ENCODE peak calls at places on chromosomes 16 and 17, in six cellular contexts. One of them, this sample, is unnamed.

GRCh38 chr17:31425646-31426045 is 34.2 kb downstream of the RAB11FIP4 start:
- DNase-seq in mammary epithelial cell: no peak
- DNase-seq in AG04450: no peak
- DNase-seq in neural crest cell: no peak
- DNase-seq in cardiac fibroblast: no peak
- DNase-seq in right lobe of liver: no peak
- DNase-seq in this sample: peak

GRCh38 chr16:83631006-83631405 is 176.8 kb upstream of the HSBP1 start:
- DNase-seq in mammary epithelial cell: no peak
- DNase-seq in AG04450: no peak
- DNase-seq in neural crest cell: no peak
- DNase-seq in cardiac fibroblast: no peak
- DNase-seq in right lobe of liver: no peak
- DNase-seq in this sample: no peak

GRCh38 chr16:65772134-65772732 is 594.3 kb upstream of the CDH5 start:
- DNase-seq in mammary epithelial cell: no peak
- DNase-seq in AG04450: no peak
- DNase-seq in neural crest cell: no peak
- DNase-seq in cardiac fibroblast: no peak
- DNase-seq in right lobe of liver: no peak
- DNase-seq in this sample: no peak

GRCh38 chr16:23148513-23149266 is 562 bp downstream of the USP31 start:
- DNase-seq in mammary epithelial cell: peak
- DNase-seq in AG04450: no peak
- DNase-seq in neural crest cell: peak
- DNase-seq in cardiac fibroblast: peak
- DNase-seq in right lobe of liver: peak
- DNase-seq in this sample: peak

GRCh38 chr16:3175157-3176153 is 12.5 kb upstream of the OR1F1 start:
- DNase-seq in mammary epithelial cell: peak
- DNase-seq in AG04450: no peak
- DNase-seq in neural crest cell: peak
- DNase-seq in cardiac fibroblast: peak
- DNase-seq in right lobe of liver: no peak
- DNase-seq in this sample: peak

GRCh38 chr16:29148867-29149272 is 164.0 kb downstream of the LAT start:
- DNase-seq in mammary epithelial cell: no peak
- DNase-seq in AG04450: no peak
- DNase-seq in neural crest cell: no peak
- DNase-seq in cardiac fibroblast: no peak
- DNase-seq in right lobe of liver: peak
- DNase-seq in this sample: no peak

GRCh38 chr17:14593956-14594355 is 293.1 kb downstream of the HS3ST3B1 start:
- DNase-seq in mammary epithelial cell: no peak
- DNase-seq in AG04450: no peak
- DNase-seq in neural crest cell: no peak
- DNase-seq in cardiac fibroblast: no peak
- DNase-seq in right lobe of liver: no peak
- DNase-seq in this sample: no peak

GRCh38 chr17:80845863-80846671 is 145.6 kb upstream of the CHMP6 start:
- DNase-seq in mammary epithelial cell: no peak
- DNase-seq in AG04450: no peak
- DNase-seq in neural crest cell: no peak
- DNase-seq in cardiac fibroblast: no peak
- DNase-seq in right lobe of liver: no peak
- DNase-seq in this sample: no peak

GRCh38 chr17:4487820-4488716 is 10.6 kb upstream of the SPNS2 start:
- DNase-seq in mammary epithelial cell: no peak
- DNase-seq in AG04450: no peak
- DNase-seq in neural crest cell: no peak
- DNase-seq in cardiac fibroblast: no peak
- DNase-seq in right lobe of liver: no peak
- DNase-seq in this sample: peak

GRCh38 chr16:67781548-67781921 is 24.8 kb downstream of the RANBP10 start:
- DNase-seq in mammary epithelial cell: peak
- DNase-seq in AG04450: no peak
- DNase-seq in neural crest cell: no peak
- DNase-seq in cardiac fibroblast: no peak
- DNase-seq in right lobe of liver: no peak
- DNase-seq in this sample: no peak

GRCh38 chr16:66188786-66189725 is 177.4 kb upstream of the CDH5 start:
- DNase-seq in mammary epithelial cell: no peak
- DNase-seq in AG04450: peak
- DNase-seq in neural crest cell: no peak
- DNase-seq in cardiac fibroblast: peak
- DNase-seq in right lobe of liver: no peak
- DNase-seq in this sample: no peak

GRCh38 chr17:44981221-44981968 is 13.3 kb upstream of the C1QL1 start:
- DNase-seq in mammary epithelial cell: peak
- DNase-seq in AG04450: peak
- DNase-seq in neural crest cell: no peak
- DNase-seq in cardiac fibroblast: peak
- DNase-seq in right lobe of liver: peak
- DNase-seq in this sample: no peak

GRCh38 chr17:50051606-50052005 is 4.3 kb upstream of the ITGA3 start:
- DNase-seq in mammary epithelial cell: no peak
- DNase-seq in AG04450: no peak
- DNase-seq in neural crest cell: no peak
- DNase-seq in cardiac fibroblast: peak
- DNase-seq in right lobe of liver: no peak
- DNase-seq in this sample: peak

GRCh38 chr16:80806957-80807356 is 2.6 kb upstream of the CDYL2 start:
- DNase-seq in mammary epithelial cell: peak
- DNase-seq in AG04450: peak
- DNase-seq in neural crest cell: no peak
- DNase-seq in cardiac fibroblast: peak
- DNase-seq in right lobe of liver: no peak
- DNase-seq in this sample: peak

GRCh38 chr16:11586856-11587642 is at the start of gene LITAF:
- DNase-seq in mammary epithelial cell: peak
- DNase-seq in AG04450: no peak
- DNase-seq in neural crest cell: peak
- DNase-seq in cardiac fibroblast: peak
- DNase-seq in right lobe of liver: peak
- DNase-seq in this sample: peak

GRCh38 chr17:75818326-75818885 is 25.8 kb downstream of the UNC13D start:
- DNase-seq in mammary epithelial cell: no peak
- DNase-seq in AG04450: no peak
- DNase-seq in neural crest cell: no peak
- DNase-seq in cardiac fibroblast: no peak
- DNase-seq in right lobe of liver: no peak
- DNase-seq in this sample: no peak

GRCh38 chr16:14029658-14030057 is 41.5 kb upstream of the MRTFB start:
- DNase-seq in mammary epithelial cell: no peak
- DNase-seq in AG04450: no peak
- DNase-seq in neural crest cell: no peak
- DNase-seq in cardiac fibroblast: no peak
- DNase-seq in right lobe of liver: no peak
- DNase-seq in this sample: no peak

GRCh38 chr16:2090819-2091721 is 43.3 kb downstream of the TSC2 start:
- DNase-seq in mammary epithelial cell: no peak
- DNase-seq in AG04450: no peak
- DNase-seq in neural crest cell: peak
- DNase-seq in cardiac fibroblast: peak
- DNase-seq in right lobe of liver: peak
- DNase-seq in this sample: peak

DNA sequence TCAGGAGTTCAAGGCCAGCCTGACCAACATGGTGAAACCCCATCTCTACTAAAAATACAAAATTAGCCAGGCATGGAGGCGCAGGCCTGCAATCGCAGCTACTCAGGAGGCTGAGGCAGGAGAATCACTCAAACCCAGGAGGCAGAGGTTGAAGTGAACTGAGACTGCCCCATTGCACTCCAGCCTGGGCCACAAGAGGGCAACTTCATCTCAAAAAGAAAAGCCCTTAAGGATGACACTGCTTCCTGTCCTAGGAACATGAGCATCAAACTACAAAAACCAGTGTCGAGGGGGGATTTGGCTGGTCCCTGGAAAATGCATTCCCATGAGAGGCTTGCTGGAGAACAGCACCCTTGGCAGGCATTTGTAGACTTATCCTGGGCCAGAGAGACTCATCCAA is 449.5 kb upstream of the PSMD7 start:
- DNase-seq in mammary epithelial cell: no peak
- DNase-seq in AG04450: no peak
- DNase-seq in neural crest cell: no peak
- DNase-seq in cardiac fibroblast: no peak
- DNase-seq in right lobe of liver: no peak
- DNase-seq in this sample: no peak
- TF ChIP-seq CTCF in mammary epithelial cell: no peak
- TF ChIP-seq CTCF in AG04450: no peak
- TF ChIP-seq CTCF in neural crest cell: no peak
- TF ChIP-seq CTCF in cardiac fibroblast: no peak
- TF ChIP-seq CTCF in right lobe of liver: no peak
- TF ChIP-seq CTCF in this sample: no peak

DNA sequence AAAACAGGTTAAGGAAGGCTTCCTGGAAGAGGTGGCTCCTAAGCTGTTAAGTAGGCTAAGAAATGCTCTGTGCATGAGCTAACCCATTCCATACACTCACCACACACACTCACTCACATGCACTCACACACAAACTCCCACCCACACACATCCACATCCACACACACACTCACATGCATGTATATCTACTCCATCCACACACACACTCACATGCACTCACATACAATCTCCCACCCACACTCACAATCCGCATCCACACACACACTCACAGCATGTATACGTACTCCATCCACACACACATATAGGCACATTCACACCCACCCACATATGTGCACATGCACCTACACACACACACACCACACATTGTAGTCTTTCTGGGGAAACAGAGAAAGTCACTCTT is 89.3 kb upstream of the HNF1B start:
- DNase-seq in mammary epithelial cell: no peak
- DNase-seq in AG04450: no peak
- DNase-seq in neural crest cell: no peak
- DNase-seq in cardiac fibroblast: no peak
- DNase-seq in right lobe of liver: no peak
- DNase-seq in this sample: no peak
- TF ChIP-seq CTCF in mammary epithelial cell: no peak
- TF ChIP-seq CTCF in AG04450: no peak
- TF ChIP-seq CTCF in neural crest cell: no peak
- TF ChIP-seq CTCF in cardiac fibroblast: no peak
- TF ChIP-seq CTCF in right lobe of liver: no peak
- TF ChIP-seq CTCF in this sample: no peak

GRCh38 chr17:3448059-3448630 is 14.5 kb upstream of the OR1E2 start:
- DNase-seq in mammary epithelial cell: no peak
- DNase-seq in AG04450: no peak
- DNase-seq in neural crest cell: no peak
- DNase-seq in cardiac fibroblast: peak
- DNase-seq in right lobe of liver: no peak
- DNase-seq in this sample: no peak

DNA sequence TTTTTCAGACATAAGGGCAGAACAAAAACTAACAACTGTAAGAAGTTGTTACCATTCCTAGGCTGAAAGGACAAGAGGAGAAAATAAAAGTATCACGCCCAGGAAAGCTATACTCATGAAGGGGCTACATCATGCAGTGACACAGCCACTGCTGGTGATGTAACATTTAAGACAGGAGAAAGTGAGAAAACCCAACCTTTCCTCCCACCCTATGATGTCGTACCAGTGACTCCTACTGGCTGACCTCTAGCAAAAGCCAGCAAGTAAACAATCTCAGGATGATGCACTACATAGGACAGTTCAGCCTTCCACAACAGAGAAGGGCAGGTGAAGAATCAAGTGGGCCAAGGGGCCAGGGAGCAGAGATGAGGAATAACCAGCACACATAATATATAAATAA is 14.0 kb upstream of the OR1E2 start:
- DNase-seq in mammary epithelial cell: peak
- DNase-seq in AG04450: no peak
- DNase-seq in neural crest cell: no peak
- DNase-seq in cardiac fibroblast: peak
- DNase-seq in right lobe of liver: no peak
- DNase-seq in this sample: no peak
- TF ChIP-seq CTCF in mammary epithelial cell: peak
- TF ChIP-seq CTCF in AG04450: no peak
- TF ChIP-seq CTCF in neural crest cell: no peak
- TF ChIP-seq CTCF in cardiac fibroblast: no peak
- TF ChIP-seq CTCF in right lobe of liver: peak
- TF ChIP-seq CTCF in this sample: no peak

DNA sequence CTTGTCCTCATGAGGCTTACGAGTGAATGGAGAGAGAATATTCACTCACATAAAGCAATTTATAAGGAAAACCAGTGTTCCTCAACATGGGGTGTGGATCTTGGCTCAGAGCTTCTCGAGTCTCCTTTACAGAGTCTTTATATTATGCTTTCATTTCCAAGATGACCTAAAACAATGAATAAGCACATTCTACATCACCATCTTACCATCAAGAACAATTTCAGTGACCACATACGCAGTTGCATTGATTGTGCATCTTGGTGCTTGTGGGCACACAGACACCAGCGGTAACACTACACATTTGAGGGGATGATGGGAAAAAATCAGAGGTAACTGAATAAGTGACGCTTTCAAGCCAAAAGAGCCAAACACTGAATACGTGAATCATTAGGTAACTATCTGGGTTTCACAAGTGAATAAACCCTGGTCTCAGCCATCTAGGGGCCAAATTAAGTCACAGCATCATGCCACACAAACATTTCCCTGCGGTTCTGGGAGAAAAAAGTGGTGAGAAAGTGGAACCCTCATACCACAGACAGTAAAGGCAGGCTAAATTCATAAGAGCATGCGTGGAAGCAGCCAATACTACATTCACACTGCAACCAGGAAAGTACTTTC is 9.4 kb downstream of the CWC25 start:
- DNase-seq in mammary epithelial cell: peak
- DNase-seq in AG04450: no peak
- DNase-seq in neural crest cell: no peak
- DNase-seq in cardiac fibroblast: peak
- DNase-seq in right lobe of liver: no peak
- DNase-seq in this sample: peak
- TF ChIP-seq CTCF in mammary epithelial cell: peak
- TF ChIP-seq CTCF in AG04450: peak
- TF ChIP-seq CTCF in neural crest cell: peak
- TF ChIP-seq CTCF in cardiac fibroblast: peak
- TF ChIP-seq CTCF in right lobe of liver: peak
- TF ChIP-seq CTCF in this sample: peak

DNA sequence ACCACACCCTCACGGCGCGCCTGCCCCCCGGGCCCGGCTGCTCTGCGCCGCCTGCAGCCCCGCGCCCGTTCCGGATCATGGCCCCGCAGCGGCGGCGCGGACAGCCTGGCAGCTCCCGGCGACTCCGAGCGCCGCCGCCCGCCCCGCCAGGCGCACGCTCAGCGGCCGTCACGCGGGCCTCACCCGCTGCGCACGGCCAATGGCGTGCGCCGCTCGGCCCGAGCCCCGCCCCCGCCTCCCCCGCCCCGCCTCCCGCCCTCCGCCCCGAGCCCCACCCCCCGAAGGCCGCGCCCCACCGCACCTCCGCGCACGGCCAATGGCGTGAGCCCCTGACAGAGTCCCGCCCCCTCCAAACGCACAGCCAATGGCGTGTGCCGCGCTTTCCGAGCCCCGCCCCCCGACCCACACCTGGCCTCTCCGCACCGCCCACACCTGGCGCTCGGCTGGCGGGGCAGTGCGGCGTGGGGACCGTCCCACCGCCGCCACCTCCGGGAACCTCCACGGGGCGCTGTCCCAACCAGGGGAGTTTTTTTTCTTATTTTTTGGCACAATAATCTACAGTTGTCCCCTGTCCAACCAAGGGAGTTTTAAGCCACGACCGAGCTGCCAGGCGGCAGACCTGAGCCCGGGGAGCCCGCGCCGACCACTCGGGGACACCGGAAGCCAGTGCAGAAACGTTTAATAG is at the start of gene PCYT2:
- DNase-seq in mammary epithelial cell: peak
- DNase-seq in AG04450: peak
- DNase-seq in neural crest cell: peak
- DNase-seq in cardiac fibroblast: peak
- DNase-seq in right lobe of liver: peak
- DNase-seq in this sample: peak
- TF ChIP-seq CTCF in mammary epithelial cell: no peak
- TF ChIP-seq CTCF in AG04450: no peak
- TF ChIP-seq CTCF in neural crest cell: peak
- TF ChIP-seq CTCF in cardiac fibroblast: no peak
- TF ChIP-seq CTCF in right lobe of liver: peak
- TF ChIP-seq CTCF in this sample: no peak

This sample was measured in osteoblast.